ENCODE peak calls at places on chromosomes 2 and 18, in eight cellular contexts. Q, I, K, E, O, R, V and B are unnamed samples.

GRCh38 chr2:128360711-128361110 is 42.0 kb upstream of the HS6ST1 start:
- DNase-seq in Q (no peak), I (no peak), K (no peak), E (no peak), O (no peak), R (no peak), V (no peak), B (no peak)

GRCh38 chr18:12359515-12359927 is 17.5 kb downstream of the AFG3L2 start:
- DNase-seq in Q (no peak), I (peak; percentile 38), K (no peak), E (no peak), O (peak; percentile 56), R (no peak), V (no peak), B (no peak)

GRCh38 chr2:111930875-111931274 is 32.5 kb downstream of the MERTK start:
- DNase-seq in Q (no peak), I (peak; percentile 74), K (no peak), E (no peak), O (peak; percentile 34), R (no peak), V (no peak), B (no peak)

GRCh38 chr2:207845202-207845864 is 75.6 kb upstream of the FZD5 start:
- DNase-seq in Q (no peak), I (no peak), K (no peak), E (no peak), O (no peak), R (no peak), V (no peak), B (no peak)

GRCh38 chr18:709771-710170 is 2.7 kb downstream of the ENOSF1 start:
- DNase-seq in Q (no peak), I (no peak), K (no peak), E (no peak), O (peak; percentile 31), R (no peak), V (no peak), B (no peak)

GRCh38 chr2:220127857-220128256 is 500.4 kb downstream of the SLC4A3 start:
- DNase-seq in Q (no peak), I (no peak), K (no peak), E (no peak), O (no peak), R (no peak), V (no peak), B (no peak)

GRCh38 chr18:10078053-10078452 is 164.2 kb downstream of the VAPA start:
- DNase-seq in Q (no peak), I (no peak), K (no peak), E (no peak), O (no peak), R (no peak), V (no peak), B (no peak)

GRCh38 chr2:47310801-47311560 is 92.0 kb upstream of the MSH2 start:
- DNase-seq in Q (no peak), I (peak; percentile 79), K (no peak), E (no peak), O (no peak), R (no peak), V (no peak), B (peak; percentile 80)

GRCh38 chr2:41836944-41837343 is 210.9 kb upstream of the PKDCC start:
- DNase-seq in Q (no peak), I (peak; percentile 72), K (peak; percentile 7), E (no peak), O (peak; percentile 60), R (peak; percentile 66), V (peak; percentile 67), B (no peak)

GRCh38 chr2:29215073-29215472 is 99.9 kb downstream of the CLIP4 start:
- DNase-seq in Q (no peak), I (no peak), K (no peak), E (no peak), O (no peak), R (no peak), V (no peak), B (no peak)

GRCh38 chr2:106996136-106996769 is 110.3 kb upstream of the ST6GAL2 start:
- DNase-seq in Q (no peak), I (no peak), K (no peak), E (no peak), O (no peak), R (no peak), V (no peak), B (no peak)

GRCh38 chr2:70553334-70553583 is 367 bp downstream of the TGFA start:
- DNase-seq in Q (peak; percentile 4), I (no peak), K (no peak), E (peak; percentile 74), O (no peak), R (no peak), V (peak; percentile 59), B (no peak)

GRCh38 chr2:233084488-233084887 is 24.3 kb downstream of the INPP5D start:
- DNase-seq in Q (no peak), I (peak; percentile 20), K (no peak), E (peak; percentile 75), O (no peak), R (no peak), V (no peak), B (no peak)